ENCODE peak calls at places on chromosomes 16 and 17, in five cellular contexts. H is HCT116, A is SK-N-SH, L is mammary epithelial cell, U is endodermal cell. V is an unnamed sample.

GRCh38 chr17:63613663-63614062 is 8.6 kb upstream of the MAP3K3 start:
- DNase-seq in H (no peak), A (no peak), L (no peak), U (no peak), V (no peak)

GRCh38 chr17:42548070-42548837 is 4.5 kb upstream of the HSD17B1 start:
- DNase-seq in H (no peak), A (peak; percentile 22), L (no peak), U (peak; percentile 100), V (no peak)

GRCh38 chr17:38559880-38560230 is 45.9 kb downstream of the SRCIN1 start:
- DNase-seq in H (no peak), A (no peak), L (no peak), U (no peak), V (no peak)

GRCh38 chr16:23469814-23470213 is 16.8 kb upstream of the COG7 start:
- DNase-seq in H (peak; percentile 33), A (no peak), L (peak; percentile 82), U (no peak), V (no peak)

GRCh38 chr16:80619824-80620223 is 79.0 kb downstream of the DYNLRB2 start:
- DNase-seq in H (no peak), A (no peak), L (peak; percentile 19), U (peak; percentile 23), V (no peak)

GRCh38 chr16:48503779-48504178 is 106.2 kb downstream of the N4BP1 start:
- DNase-seq in H (no peak), A (peak; percentile 88), L (no peak), U (no peak), V (peak; percentile 98)

GRCh38 chr16:56682703-56683397 is 580 bp downstream of the MT1X start:
- DNase-seq in H (no peak), A (no peak), L (no peak), U (peak; percentile 65), V (no peak)

GRCh38 chr16:88754109-88754911 is 30.7 kb downstream of the PIEZO1 start:
- DNase-seq in H (no peak), A (no peak), L (no peak), U (no peak), V (no peak)

GRCh38 chr16:88691924-88692560 is 5.7 kb upstream of the SNAI3 start:
- DNase-seq in H (no peak), A (no peak), L (no peak), U (no peak), V (no peak)

GRCh38 chr17:60160829-60161501 is 11.2 kb downstream of the CA4 start:
- DNase-seq in H (no peak), A (peak; percentile 46), L (no peak), U (peak; percentile 79), V (no peak)

DNA sequence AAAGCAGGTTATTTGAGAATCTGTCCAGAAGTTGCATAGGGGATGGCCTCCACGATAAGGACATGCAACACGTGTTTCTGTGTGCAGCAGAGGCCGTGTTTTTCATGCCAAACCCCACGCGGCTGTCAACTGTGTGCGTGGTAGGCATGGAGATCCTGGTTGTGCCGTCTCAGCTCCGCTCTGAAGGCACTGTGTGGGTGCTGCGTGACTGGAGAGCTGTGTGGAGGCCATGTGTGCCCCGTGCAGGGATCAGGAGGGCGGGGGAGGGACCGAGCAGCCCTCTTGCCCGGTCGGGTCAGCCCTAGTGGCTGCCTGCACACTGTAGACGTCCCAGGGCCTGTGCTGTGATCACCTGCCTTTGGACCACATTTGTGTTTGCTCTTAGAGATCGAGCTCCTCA is 74.5 kb downstream of the SEC14L1 start:
- DNase-seq in H (no peak), A (no peak), L (no peak), U (no peak), V (no peak)
- H3K9ac ChIP-seq in H (no peak overlapping the region), A (no peak overlapping the region), L (no peak overlapping the region), U (no peak overlapping the region), V (no peak overlapping the region)

GRCh38 chr17:17748604-17749003 is 67.3 kb downstream of the RAI1 start:
- DNase-seq in H (no peak), A (no peak), L (no peak), U (no peak), V (no peak)

GRCh38 chr17:17750881-17751280 is 69.6 kb downstream of the RAI1 start:
- DNase-seq in H (no peak), A (no peak), L (no peak), U (no peak), V (no peak)

GRCh38 chr17:17749025-17749772 is 67.9 kb downstream of the RAI1 start:
- DNase-seq in H (no peak), A (peak; percentile 81), L (no peak), U (peak; percentile 87), V (no peak)

GRCh38 chr17:17751489-17751995 is 70.3 kb downstream of the RAI1 start:
- DNase-seq in H (no peak), A (no peak), L (no peak), U (peak; percentile 67), V (no peak)

DNA sequence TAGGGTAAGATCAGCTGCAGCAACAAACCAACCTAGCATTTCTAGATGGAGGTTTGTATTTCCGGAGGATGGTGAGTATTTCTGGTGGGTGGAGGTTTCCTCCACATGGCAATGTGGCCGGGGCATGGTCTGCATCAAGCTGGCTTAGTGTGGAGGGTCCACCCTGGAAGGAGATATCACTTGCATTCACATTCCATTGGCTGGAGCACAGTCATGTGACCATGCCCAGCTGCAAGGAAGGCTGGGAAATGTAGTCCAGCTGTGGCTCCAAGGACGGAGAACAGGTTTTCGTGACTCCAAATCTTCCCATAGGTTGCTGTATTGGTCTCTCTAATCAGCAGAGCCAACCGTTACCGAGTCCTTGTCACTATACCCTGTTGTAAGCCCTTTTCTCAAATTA is 68.7 kb downstream of the RAI1 start:
- DNase-seq in H (peak; percentile 42), A (peak; percentile 83), L (peak; percentile 57), U (peak; percentile 98), V (peak; percentile 70)
- H3K4me1 ChIP-seq in H (peaks cover 45% of the 10 kb centered on the region), A (peaks cover 29% of the 10 kb centered on the region), L (peaks cover 58% of the 10 kb centered on the region), U (peaks cover 6% of the 10 kb centered on the region), V (peaks cover 22% of the 10 kb centered on the region)

GRCh38 chr17:58327363-58328194 is 1.0 kb downstream of the TSPOAP1 start:
- DNase-seq in H (no peak), A (peak; percentile 44), L (no peak), U (no peak), V (no peak)
- H3K4me3 ChIP-seq in H (no peak overlapping the region), A (no peak overlapping the region), L (no peak overlapping the region), U (no peak overlapping the region), V (no peak overlapping the region)

DNA sequence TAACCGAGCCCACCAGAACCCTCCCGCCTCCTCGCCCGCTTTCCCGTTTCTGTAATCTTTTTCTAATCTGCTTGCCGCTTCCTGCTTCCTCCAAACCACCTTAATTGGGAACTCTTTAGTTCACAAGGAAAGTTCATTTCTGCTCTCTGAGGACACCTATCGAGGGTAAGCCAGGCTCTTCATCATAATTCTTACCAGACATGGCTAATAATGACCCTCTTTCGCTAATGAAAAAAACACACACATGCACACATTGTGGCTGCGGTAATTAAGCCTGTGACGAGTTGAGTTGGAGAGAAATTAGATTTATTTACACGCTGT is 100.7 kb downstream of the ZNF423 start:
- DNase-seq in H (peak; percentile 10), A (peak; percentile 69), L (no peak), U (no peak), V (peak; percentile 71)
- H3K9ac ChIP-seq in H (no peak overlapping the region), A (no peak overlapping the region), L (no peak overlapping the region), U (peak overlapping the region; percentile 76), V (peak overlapping the region; percentile 82)

GRCh38 chr17:8161289-8162231 is 1.2 kb downstream of the VAMP2 start:
- DNase-seq in H (no peak), A (no peak), L (no peak), U (no peak), V (no peak)
- H3K4me1 ChIP-seq in H (peaks cover 76% of the 10 kb centered on the region), A (peaks cover 25% of the 10 kb centered on the region), L (peaks cover 37% of the 10 kb centered on the region), U (peaks cover 15% of the 10 kb centered on the region), V (peaks cover 42% of the 10 kb centered on the region)

GRCh38 chr16:5073279-5073629 is 1.6 kb downstream of the ALG1 start:
- DNase-seq in H (no peak), A (no peak), L (no peak), U (no peak), V (peak; percentile 16)
- H3K4me3 ChIP-seq in H (no peak overlapping the region), A (no peak overlapping the region), L (no peak overlapping the region), U (no peak overlapping the region), V (no peak overlapping the region)

GRCh38 chr16:66007717-66008116 is 358.8 kb upstream of the CDH5 start:
- DNase-seq in H (no peak), A (no peak), L (no peak), U (peak; percentile 46), V (peak; percentile 88)
- H3K9ac ChIP-seq in H (no peak overlapping the region), A (no peak overlapping the region), L (no peak overlapping the region), U (no peak overlapping the region), V (no peak overlapping the region)

DNA sequence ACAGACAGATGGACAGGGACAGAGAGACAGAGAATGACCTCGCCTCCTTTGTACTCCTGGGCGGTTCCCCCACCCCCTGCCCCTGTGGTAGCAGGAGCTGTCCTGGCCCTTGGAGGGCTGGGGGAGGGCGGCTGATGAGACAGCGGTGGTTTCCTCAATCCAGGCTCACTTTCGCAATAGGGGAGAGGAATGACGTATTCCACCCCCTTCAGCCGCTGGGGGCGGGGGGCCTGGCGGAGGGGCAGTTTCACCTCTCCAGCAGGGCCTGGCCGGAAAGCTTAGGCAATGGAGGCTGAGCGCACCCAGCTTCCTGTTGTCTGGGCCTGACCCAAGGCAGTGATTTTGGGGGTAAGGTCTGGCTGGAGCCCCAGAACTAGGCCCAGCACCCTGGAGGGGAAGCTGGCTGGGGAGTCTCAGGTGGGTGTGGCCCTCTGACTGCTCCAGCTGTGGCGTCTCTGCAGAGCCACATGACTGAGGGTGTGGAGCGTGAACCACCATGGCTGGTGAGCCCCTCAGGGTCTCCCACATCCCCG is 7.4 kb downstream of the FMNL1 start:
- DNase-seq in H (no peak), A (no peak), L (peak; percentile 90), U (peak; percentile 83), V (peak; percentile 91)
- H3K4me1 ChIP-seq in H (peaks cover 76% of the 10 kb centered on the region), A (peaks cover 4% of the 10 kb centered on the region), L (peaks cover 50% of the 10 kb centered on the region), U (no peaks in the 10 kb centered on the region), V (peaks cover 33% of the 10 kb centered on the region)

GRCh38 chr17:10739341-10739905 is 9.6 kb upstream of the TMEM220 start:
- DNase-seq in H (no peak), A (no peak), L (no peak), U (no peak), V (no peak)
- H3K4me3 ChIP-seq in H (no peak overlapping the region), A (no peak overlapping the region), L (no peak overlapping the region), U (no peak overlapping the region), V (no peak overlapping the region)

GRCh38 chr17:50932584-50932901 is 66.4 kb upstream of the TOB1 start:
- DNase-seq in H (no peak), A (no peak), L (no peak), U (no peak), V (no peak)
- H3K9ac ChIP-seq in H (no peak overlapping the region), A (no peak overlapping the region), L (no peak overlapping the region), U (no peak overlapping the region), V (peak overlapping the region; percentile 83)

V was measured in adipocyte.